ENCODE peak calls at places on chromosome 1, in ten cellular contexts. T is tibial artery; U is esophagus muscularis mucosa; X is lung; A is cardiac muscle cell; R is stomach; P is transverse colon; D is adrenal gland; G is endothelial cell of umbilical vein; Q is CD8-positive, alpha-beta T cell. Z is an unnamed sample.

GRCh38 chr1:82962658-82963057 is 1036.3 kb downstream of the TTLL7 start:
- DNase-seq in U (no peak), Q (no peak), G (peak), T (no peak), X (no peak), A (no peak), R (no peak), D (no peak), P (no peak), Z (no peak)

GRCh38 chr1:220431840-220432239 is 96.1 kb upstream of the MARK1 start:
- DNase-seq in G (no peak), D (no peak), T (no peak), P (no peak), A (no peak), U (no peak), Q (no peak), R (peak), X (no peak), Z (no peak)

GRCh38 chr1:100896481-100896982 is 642 bp downstream of the SLC30A7 start:
- DNase-seq in R (peak), Q (peak), G (peak), U (no peak), T (no peak), P (peak), D (peak), A (peak), X (peak), Z (peak)

GRCh38 chr1:19460535-19461351 is 24.6 kb downstream of the CAPZB start:
- DNase-seq in X (no peak), A (no peak), R (no peak), G (no peak), D (peak), U (no peak), P (no peak), T (no peak), Q (no peak), Z (no peak)

GRCh38 chr1:5811419-5811818 is 180.8 kb downstream of the NPHP4 start:
- DNase-seq in U (no peak), T (no peak), R (no peak), A (no peak), Q (no peak), G (no peak), X (no peak), P (no peak), D (no peak), Z (no peak)

GRCh38 chr1:201461193-201461657 is 7.8 kb downstream of the PHLDA3 start:
- DNase-seq in A (peak), G (peak), Q (no peak), U (no peak), P (peak), R (peak), X (peak), T (peak), D (peak), Z (peak)

GRCh38 chr1:206939131-206939530 is 7.1 kb downstream of the PIGR start:
- DNase-seq in A (no peak), Q (no peak), U (no peak), X (no peak), T (no peak), D (no peak), G (no peak), R (no peak), P (no peak), Z (no peak)

GRCh38 chr1:188782220-188782841 is 1695.3 kb downstream of the BRINP3 start:
- DNase-seq in R (no peak), A (peak), D (peak), P (no peak), G (peak), Q (no peak), X (no peak), T (no peak), U (no peak), Z (no peak)

GRCh38 chr1:204494281-204495077 is at the start of gene PIK3C2B:
- DNase-seq in U (no peak), D (peak), R (peak), T (peak), P (peak), X (peak), Q (peak), A (peak), G (peak), Z (peak)

GRCh38 chr1:93442276-93442675 is 5.6 kb upstream of the FNBP1L start:
- DNase-seq in A (no peak), X (peak), G (no peak), P (peak), D (no peak), R (peak), T (no peak), U (no peak), Q (no peak), Z (peak)

GRCh38 chr1:8083739-8084484 is 57.8 kb upstream of the ERRFI1 start:
- DNase-seq in Q (no peak), X (no peak), G (peak), T (no peak), A (peak), D (no peak), U (no peak), P (no peak), R (no peak), Z (peak)

GRCh38 chr1:115278241-115278640 is 59.8 kb downstream of the NGF start:
- DNase-seq in U (no peak), A (no peak), G (no peak), R (no peak), T (no peak), Q (no peak), D (no peak), P (no peak), X (no peak), Z (no peak)

GRCh38 chr1:4531842-4532241 is 122.6 kb upstream of the AJAP1 start:
- DNase-seq in Q (no peak), G (no peak), R (no peak), D (no peak), X (no peak), U (no peak), T (no peak), P (no peak), A (no peak), Z (no peak)

GRCh38 chr1:202501281-202501680 is 152.8 kb downstream of the PPP1R12B start:
- DNase-seq in D (no peak), X (no peak), R (no peak), G (peak), P (no peak), Q (no peak), T (no peak), A (peak), U (no peak), Z (peak)

GRCh38 chr1:91555074-91555730 is 54.6 kb downstream of the CDC7 start:
- DNase-seq in D (no peak), X (no peak), A (peak), U (no peak), Q (no peak), R (no peak), T (no peak), P (no peak), G (peak), Z (peak)

GRCh38 chr1:212967767-212968166 is 17.4 kb downstream of the VASH2 start:
- DNase-seq in T (no peak), U (no peak), R (no peak), X (no peak), A (peak), D (no peak), P (no peak), Q (no peak), G (no peak), Z (peak)

GRCh38 chr1:222243902-222244301 is 304.0 kb downstream of the HHIPL2 start:
- DNase-seq in P (no peak), R (no peak), Q (no peak), D (no peak), A (no peak), T (no peak), G (no peak), U (peak), X (no peak), Z (no peak)

GRCh38 chr1:182604128-182604834 is at the start of gene RGS16:
- DNase-seq in X (peak), T (peak), U (peak), A (peak), Q (peak), G (peak), D (peak), R (peak), P (peak), Z (peak)

GRCh38 chr1:53737648-53738204 is 1.2 kb downstream of the GLIS1 start:
- DNase-seq in R (no peak), G (peak), U (no peak), P (no peak), Q (no peak), T (no peak), X (no peak), A (no peak), D (no peak), Z (no peak)

GRCh38 chr1:227323164-227323955 is 5.1 kb upstream of the CDC42BPA start:
- DNase-seq in A (no peak), R (peak), D (no peak), P (peak), G (no peak), X (no peak), U (no peak), T (no peak), Q (no peak), Z (no peak)

GRCh38 chr1:109468903-109469302 is 2.6 kb downstream of the SYPL2 start:
- DNase-seq in Q (no peak), U (no peak), G (no peak), T (no peak), X (no peak), R (no peak), P (no peak), D (no peak), A (no peak), Z (no peak)

GRCh38 chr1:244869364-244869827 is 5.1 kb upstream of the HNRNPU start:
- DNase-seq in A (no peak), X (peak), T (no peak), Q (no peak), D (no peak), G (no peak), R (no peak), P (no peak), U (no peak), Z (no peak)

GRCh38 chr1:203322480-203323179 is 17.3 kb downstream of the BTG2 start:
- DNase-seq in P (peak), G (peak), T (peak), Q (no peak), R (peak), X (no peak), D (no peak), A (peak), U (no peak), Z (peak)

GRCh38 chr1:198638894-198639319 is at the start of gene PTPRC:
- DNase-seq in R (no peak), X (no peak), Q (no peak), D (no peak), T (no peak), U (no peak), G (no peak), P (no peak), A (no peak), Z (no peak)

GRCh38 chr1:154753426-154753825 is 116.7 kb downstream of the KCNN3 start:
- DNase-seq in Q (no peak), U (no peak), D (no peak), X (no peak), A (no peak), T (no peak), G (no peak), R (peak), P (no peak), Z (no peak)

GRCh38 chr1:91120915-91121314 is 99.1 kb upstream of the ZNF644 start:
- DNase-seq in T (no peak), U (no peak), R (no peak), P (no peak), A (no peak), D (no peak), G (no peak), Q (no peak), X (no peak), Z (peak)

GRCh38 chr1:33096358-33097005 is 15.5 kb downstream of the AZIN2 start:
- DNase-seq in X (no peak), A (peak), Q (no peak), T (no peak), G (no peak), D (peak), P (no peak), R (peak), U (no peak), Z (no peak)

GRCh38 chr1:109484519-109484975 is 842 bp downstream of the ATXN7L2 start:
- DNase-seq in D (no peak), X (no peak), Q (no peak), G (no peak), R (no peak), T (no peak), A (no peak), P (no peak), U (no peak), Z (no peak)

GRCh38 chr1:44237721-44238457 is 24.6 kb downstream of the DMAP1 start:
- DNase-seq in G (peak), U (no peak), P (peak), T (peak), A (peak), R (no peak), Q (peak), D (peak), X (no peak), Z (peak)

GRCh38 chr1:150575518-150576366 is 3.7 kb downstream of the MCL1 start:
- DNase-seq in R (no peak), U (no peak), T (no peak), X (no peak), A (peak), D (no peak), G (no peak), Q (no peak), P (no peak), Z (peak)

GRCh38 chr1:6056549-6056948 is 10.9 kb downstream of the KCNAB2 start:
- DNase-seq in Q (no peak), A (no peak), U (no peak), D (no peak), R (no peak), T (no peak), X (no peak), P (no peak), G (no peak), Z (no peak)

GRCh38 chr1:94215955-94216354 is 21.4 kb downstream of the ARHGAP29 start:
- DNase-seq in P (no peak), T (no peak), A (no peak), D (no peak), G (peak), Q (no peak), X (no peak), R (no peak), U (no peak), Z (no peak)

GRCh38 chr1:206048582-206048981 is 4.4 kb upstream of the RHEX start:
- DNase-seq in G (no peak), X (no peak), T (no peak), U (no peak), D (no peak), R (peak), Q (no peak), P (peak), A (no peak), Z (no peak)

GRCh38 chr1:70887936-70888335 is 159.7 kb downstream of the PTGER3 start:
- DNase-seq in R (no peak), U (no peak), Q (no peak), A (no peak), G (no peak), D (no peak), X (peak), T (no peak), P (no peak), Z (peak)

GRCh38 chr1:3453891-3454810 is at the start of gene ARHGEF16:
- DNase-seq in G (peak), X (peak), T (no peak), D (peak), R (peak), P (peak), A (peak), U (no peak), Q (no peak), Z (no peak)

GRCh38 chr1:205579711-205580110 is 52.1 kb downstream of the ELK4 start:
- DNase-seq in T (peak), R (no peak), G (no peak), P (no peak), A (no peak), D (no peak), X (no peak), Q (no peak), U (no peak), Z (no peak)

GRCh38 chr1:58652351-58653184 is 47.3 kb downstream of the MYSM1 start:
- DNase-seq in X (peak), P (peak), U (no peak), R (peak), G (peak), A (peak), D (peak), T (no peak), Q (peak), Z (peak)

GRCh38 chr1:116067564-116067887 is 43.7 kb upstream of the MAB21L3 start:
- DNase-seq in U (no peak), D (no peak), X (no peak), P (no peak), T (peak), G (no peak), A (peak), Q (no peak), R (no peak), Z (peak)

GRCh38 chr1:32242341-32242851 is 4.6 kb upstream of the FAM167B start:
- DNase-seq in G (peak), P (peak), U (no peak), Q (no peak), D (no peak), A (peak), T (no peak), R (no peak), X (no peak), Z (peak)

GRCh38 chr1:35544976-35545375 is 12.2 kb downstream of the KIAA0319L start:
- DNase-seq in A (peak), U (no peak), X (peak), T (no peak), R (no peak), Q (peak), P (peak), G (no peak), D (peak), Z (peak)

DNA sequence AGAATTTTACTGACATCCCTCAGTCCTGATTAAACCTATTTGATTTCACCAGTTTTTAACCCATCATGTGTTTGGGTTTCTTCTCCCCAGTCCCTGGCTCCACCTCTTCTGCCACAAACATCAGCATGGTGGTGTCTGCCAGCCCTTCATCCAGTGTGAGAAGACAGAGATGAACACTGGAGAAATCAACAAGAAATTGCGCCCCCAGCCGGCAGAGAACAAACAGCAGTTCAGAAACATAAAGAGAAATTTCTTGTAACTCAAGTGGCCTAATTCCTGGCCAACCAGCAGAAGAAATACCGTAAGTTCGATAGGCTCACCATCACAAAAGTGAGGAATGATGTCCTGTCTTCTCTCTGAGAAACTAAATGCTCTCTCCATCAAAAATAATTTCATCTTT is 18.3 kb downstream of the S100A11 start:
- DNase-seq in U (no peak), G (peak), Q (no peak), T (no peak), P (peak), X (no peak), A (peak), D (no peak), R (no peak), Z (no peak)
- H3K4me3 ChIP-seq in U (no peak), G (no peak), Q (no peak), T (no peak), P (no peak), X (no peak), A (no peak), D (no peak), R (no peak), Z (no peak)

DNA sequence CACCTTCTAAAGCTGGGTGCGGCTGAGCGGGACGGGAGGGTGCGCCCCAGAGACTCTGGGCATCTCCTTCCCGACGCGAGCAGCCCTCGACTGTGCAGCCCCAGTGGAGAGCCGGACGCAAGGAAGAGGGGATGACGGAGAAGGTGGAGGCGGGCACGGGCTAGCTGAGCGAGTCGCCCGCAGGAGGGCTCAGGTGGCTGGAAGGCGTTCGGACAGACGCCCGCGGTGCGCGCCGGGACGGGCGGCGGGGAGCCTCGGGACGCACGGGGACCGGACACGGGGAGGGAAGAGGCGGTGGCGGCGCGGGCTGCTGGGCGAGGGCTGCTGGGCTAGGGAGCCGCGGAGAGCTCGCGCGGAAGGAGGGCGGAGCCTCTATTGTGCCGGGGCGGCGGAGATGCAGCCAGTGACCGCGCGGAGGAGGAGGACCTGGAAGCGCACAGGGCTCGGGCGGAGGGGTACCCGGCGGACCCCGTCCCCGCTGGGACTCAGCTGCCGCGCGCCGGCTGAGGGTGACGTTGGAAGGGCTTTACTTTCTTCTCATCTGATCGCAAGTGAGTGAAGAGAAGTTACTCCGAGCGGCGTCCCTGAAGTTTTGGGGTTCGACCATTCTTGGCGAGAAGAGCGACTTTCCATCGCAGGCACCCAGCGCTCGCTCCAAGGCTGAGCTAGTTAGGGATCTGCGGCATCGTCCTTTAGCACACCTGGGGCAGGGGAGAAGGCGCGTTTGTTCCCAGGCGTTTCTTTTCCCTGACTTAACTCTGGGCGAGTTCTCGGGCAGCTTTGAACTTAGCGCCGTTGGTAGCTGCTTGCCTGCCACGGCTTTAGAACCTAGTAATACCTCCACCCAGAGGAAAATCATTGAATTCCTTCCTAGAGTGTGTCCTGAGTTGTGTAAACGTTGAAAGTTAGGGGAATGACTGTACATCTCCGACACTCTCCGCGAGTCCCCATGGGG is at the start of gene OLFML2B:
- DNase-seq in R (peak), P (peak), X (peak), U (no peak), A (peak), D (peak), G (peak), Q (peak), T (peak), Z (peak)
- TF ChIP-seq CTCF in R (no peak), P (no peak), X (no peak), U (no peak), A (peak), D (no peak), G (peak), Q (no peak), T (peak), Z (peak)

GRCh38 chr1:164576311-164577271 is 17.6 kb downstream of the PBX1 start:
- DNase-seq in A (peak), Q (no peak), X (no peak), D (peak), T (peak), U (no peak), G (no peak), P (no peak), R (no peak), Z (peak)
- H3K4me3 ChIP-seq in A (peak), Q (no peak), X (no peak), D (no peak), T (peak), U (peak), G (no peak), P (no peak), R (peak), Z (peak)

GRCh38 chr1:21939650-21940374 is 2.7 kb upstream of the HSPG2 start:
- DNase-seq in X (peak), G (peak), P (peak), R (peak), T (peak), A (peak), Q (no peak), D (peak), U (peak), Z (peak)
- TF ChIP-seq CTCF in X (peak), G (no peak), P (peak), R (no peak), T (peak), A (peak), Q (no peak), D (peak), U (peak), Z (peak)

Z was measured in AG10803.